ENCODE peak calls at places on chromosomes 11 and 22, in six cellular contexts. E, X, C, A, D and R are unnamed samples.

GRCh38 chr11:123195182-123196059 is at the start of gene CLMP:
- DNase-seq in E (no peak), A (no peak), C (peak), D (no peak), X (no peak), R (no peak)

GRCh38 chr11:21552910-21553309 is 640.0 kb upstream of the ANO5 start:
- DNase-seq in C (peak), D (no peak), E (no peak), X (no peak), A (no peak), R (no peak)

GRCh38 chr11:17608830-17609229 is 61.8 kb downstream of the OTOG start:
- DNase-seq in D (no peak), A (no peak), X (no peak), C (no peak), E (no peak), R (no peak)

GRCh38 chr22:37165940-37166674 is 16.4 kb upstream of the IL2RB start:
- DNase-seq in D (no peak), C (no peak), E (no peak), A (no peak), X (no peak), R (peak)

GRCh38 chr11:31847761-31848160 is 36.6 kb upstream of the PAX6 start:
- DNase-seq in A (no peak), E (no peak), D (no peak), X (no peak), C (no peak), R (no peak)

GRCh38 chr11:58600510-58600909 is 21.6 kb downstream of the ZFP91 start:
- DNase-seq in D (no peak), A (no peak), E (no peak), C (no peak), X (no peak), R (no peak)

GRCh38 chr22:31126128-31126868 is 3.5 kb downstream of the INPP5J start:
- DNase-seq in X (no peak), D (no peak), A (no peak), E (no peak), C (no peak), R (no peak)

GRCh38 chr22:44860311-44860710 is 107.9 kb downstream of the ARHGAP8 start:
- DNase-seq in E (no peak), A (no peak), C (no peak), D (no peak), X (no peak), R (no peak)

GRCh38 chr22:20988573-20989322 is 6.7 kb downstream of the LZTR1 start:
- DNase-seq in X (no peak), C (no peak), D (no peak), A (no peak), E (no peak), R (no peak)

GRCh38 chr11:64790205-64791095 is 12.1 kb upstream of the SF1 start:
- DNase-seq in E (no peak), C (no peak), D (no peak), A (no peak), X (no peak), R (no peak)

GRCh38 chr11:127052420-127052819 is 51.9 kb upstream of the KIRREL3 start:
- DNase-seq in X (no peak), E (no peak), D (peak), C (no peak), A (no peak), R (no peak)

GRCh38 chr11:116782728-116783127 is 5.1 kb downstream of the ZPR1 start:
- DNase-seq in A (no peak), E (no peak), D (no peak), C (no peak), X (no peak), R (no peak)

GRCh38 chr11:44934110-44934509 is 16.6 kb downstream of the TP53I11 start:
- DNase-seq in E (no peak), A (no peak), D (no peak), X (no peak), C (no peak), R (no peak)

GRCh38 chr11:43399983-43400630 is 41.4 kb downstream of the TTC17 start:
- DNase-seq in X (no peak), A (no peak), C (no peak), D (no peak), E (peak), R (no peak)

GRCh38 chr11:17171342-17171741 is 36.4 kb downstream of the PIK3C2A start:
- DNase-seq in C (no peak), E (no peak), D (peak), A (no peak), X (no peak), R (no peak)

GRCh38 chr11:34850339-34850738 is 65.8 kb downstream of the APIP start:
- DNase-seq in A (no peak), D (no peak), C (no peak), E (no peak), X (no peak), R (no peak)